ENCODE peak calls at places on chromosomes 6 and 20, in four cellular contexts. C is K562, I is GM12878, X is HepG2. N is an unnamed sample.

GRCh38 chr6:47484616-47485015 is 7.0 kb downstream of the CD2AP start:
- DNase-seq in C (no peak), I (no peak), X (no peak), N (no peak)

GRCh38 chr6:79399499-79399898 is 137.7 kb downstream of the LCA5 start:
- DNase-seq in C (no peak), I (no peak), X (peak), N (no peak)

GRCh38 chr20:13839421-13840092 is 54.7 kb downstream of the NDUFAF5 start:
- DNase-seq in C (no peak), I (no peak), X (no peak), N (no peak)

GRCh38 chr6:105795913-105796517 is 290.1 kb upstream of the PRDM1 start:
- DNase-seq in C (no peak), I (no peak), X (no peak), N (no peak)

GRCh38 chr20:36153754-36154695 is 515 bp upstream of the EPB41L1 start:
- DNase-seq in C (peak), I (no peak), X (peak), N (peak)

GRCh38 chr6:85670573-85670972 is 27.9 kb upstream of the SYNCRIP start:
- DNase-seq in C (peak), I (no peak), X (no peak), N (no peak)

GRCh38 chr6:52595000-52595795 is 18.3 kb upstream of the TRAM2 start:
- DNase-seq in C (no peak), I (peak), X (peak), N (no peak)

GRCh38 chr6:8131265-8131897 is 29.0 kb upstream of the EEF1E1 start:
- DNase-seq in C (peak), I (no peak), X (peak), N (peak)

GRCh38 chr6:139679516-139680179 is 305.2 kb upstream of the CITED2 start:
- DNase-seq in C (no peak), I (no peak), X (peak), N (no peak)

GRCh38 chr6:101666256-101666655 is 272.7 kb downstream of the GRIK2 start:
- DNase-seq in C (no peak), I (no peak), X (peak), N (no peak)

GRCh38 chr20:31936430-31936829 is 15.4 kb downstream of the PDRG1 start:
- DNase-seq in C (no peak), I (no peak), X (no peak), N (no peak)

GRCh38 chr6:87832025-87832825 is 130.2 kb upstream of the AKIRIN2 start:
- DNase-seq in C (no peak), I (peak), X (no peak), N (no peak)

GRCh38 chr20:46150982-46151381 is 32.9 kb downstream of the CD40 start:
- DNase-seq in C (no peak), I (no peak), X (no peak), N (no peak)

GRCh38 chr20:52145587-52145986 is 46.0 kb downstream of the ZFP64 start:
- DNase-seq in C (no peak), I (no peak), X (no peak), N (no peak)

GRCh38 chr6:9332241-9332640 is 896.9 kb upstream of the SLC35B3 start:
- DNase-seq in C (no peak), I (no peak), X (no peak), N (no peak)

GRCh38 chr6:40923326-40923725 is 115.7 kb downstream of the UNC5CL start:
- DNase-seq in C (peak), I (no peak), X (no peak), N (no peak)

GRCh38 chr6:14880052-14880451 is 365.8 kb upstream of the JARID2 start:
- DNase-seq in C (no peak), I (no peak), X (no peak), N (no peak)

GRCh38 chr6:37690964-37691735 is 6.5 kb downstream of the MDGA1 start:
- DNase-seq in C (no peak), I (no peak), X (no peak), N (no peak)

GRCh38 chr20:58514321-58515239 is 619 bp downstream of the APCDD1L start:
- DNase-seq in C (no peak), I (no peak), X (no peak), N (peak)

GRCh38 chr6:155404937-155405336 is 50.7 kb downstream of the NOX3 start:
- DNase-seq in C (no peak), I (no peak), X (no peak), N (no peak)

GRCh38 chr6:105593805-105594231 is 190.9 kb upstream of the PREP start:
- DNase-seq in C (no peak), I (no peak), X (no peak), N (no peak)

GRCh38 chr20:21103582-21104465 is 2.3 kb downstream of the LINC00237 start:
- DNase-seq in C (no peak), I (no peak), X (no peak), N (no peak)

GRCh38 chr6:75275067-75275466 is 9.5 kb downstream of the TMEM30A start:
- DNase-seq in C (no peak), I (no peak), X (peak), N (no peak)

GRCh38 chr6:124949706-124950105 is 12.5 kb upstream of the RNF217 start:
- DNase-seq in C (peak), I (no peak), X (no peak), N (no peak)

GRCh38 chr6:31541658-31542521 is at the start of gene DDX39B:
- DNase-seq in C (peak), I (peak), X (peak), N (peak)

GRCh38 chr6:112906737-112907136 is 559.6 kb downstream of the RFPL4B start:
- DNase-seq in C (no peak), I (no peak), X (peak), N (no peak)

GRCh38 chr20:11247059-11247630 is 573.3 kb upstream of the JAG1 start:
- DNase-seq in C (no peak), I (no peak), X (no peak), N (no peak)

GRCh38 chr6:17986656-17987575 is 519 bp downstream of the KIF13A start:
- DNase-seq in C (peak), I (no peak), X (peak), N (peak)

GRCh38 chr6:7088076-7088742 is 19.6 kb upstream of the RREB1 start:
- DNase-seq in C (no peak), I (no peak), X (no peak), N (no peak)

GRCh38 chr6:166512567-166512966 is 73.9 kb downstream of the RAMACL start:
- DNase-seq in C (peak), I (no peak), X (no peak), N (no peak)

GRCh38 chr6:134740473-134741192 is 209.3 kb downstream of the ALDH8A1 start:
- DNase-seq in C (no peak), I (no peak), X (no peak), N (no peak)

GRCh38 chr6:166307082-166307980 is 861 bp downstream of the PRR18 start:
- DNase-seq in C (no peak), I (no peak), X (no peak), N (peak)

GRCh38 chr20:49291200-49291599 is 13.3 kb upstream of the ZNFX1 start:
- DNase-seq in C (no peak), I (no peak), X (no peak), N (no peak)

GRCh38 chr6:73323323-73323722 is 30.8 kb downstream of the DPPA5 start:
- DNase-seq in C (no peak), I (no peak), X (no peak), N (no peak)

GRCh38 chr6:130050230-130050629 is 31.8 kb downstream of the L3MBTL3 start:
- DNase-seq in C (no peak), I (no peak), X (no peak), N (no peak)

GRCh38 chr6:27865952-27866369 is 46.2 kb downstream of the OR2B2 start:
- DNase-seq in C (peak), I (no peak), X (no peak), N (peak)

DNA sequence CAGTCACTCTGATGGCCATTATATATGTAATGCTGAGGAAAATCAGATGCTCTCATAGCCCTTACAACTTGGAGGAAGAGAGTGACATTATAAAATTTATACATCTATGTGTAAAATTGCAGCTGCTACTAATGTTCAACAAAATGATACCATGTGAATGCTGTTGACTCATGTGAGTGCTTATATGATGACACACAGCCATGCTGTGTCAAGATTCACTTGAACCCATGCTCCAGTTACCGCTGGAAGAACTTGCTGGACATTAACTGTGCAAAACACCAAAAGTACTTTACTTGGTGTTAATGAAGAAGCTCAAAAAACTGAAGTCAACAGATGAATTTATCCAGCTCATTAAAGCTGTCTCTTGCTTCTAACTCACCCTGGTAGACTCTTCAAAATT is 318.9 kb upstream of the PLCB4 start:
- DNase-seq in C (no peak), I (no peak), X (no peak), N (no peak)
- TF ChIP-seq CREM in C (no peak), I (no peak), X (no peak), N (no peak)

GRCh38 chr6:169379495-169380070 is 125.9 kb upstream of the THBS2 start:
- DNase-seq in C (no peak), I (no peak), X (no peak), N (no peak)

GRCh38 chr6:169378620-169379381 is 125.2 kb upstream of the THBS2 start:
- DNase-seq in C (no peak), I (no peak), X (no peak), N (no peak)

GRCh38 chr6:169372616-169373015 is 119.0 kb upstream of the THBS2 start:
- DNase-seq in C (no peak), I (no peak), X (no peak), N (no peak)

GRCh38 chr6:169380493-169380892 is 126.8 kb upstream of the THBS2 start:
- DNase-seq in C (no peak), I (no peak), X (no peak), N (no peak)

GRCh38 chr6:169376458-169376857 is 122.8 kb upstream of the THBS2 start:
- DNase-seq in C (no peak), I (no peak), X (no peak), N (no peak)
- TF ChIP-seq CREM in C (no peak), I (no peak), X (no peak), N (no peak)

DNA sequence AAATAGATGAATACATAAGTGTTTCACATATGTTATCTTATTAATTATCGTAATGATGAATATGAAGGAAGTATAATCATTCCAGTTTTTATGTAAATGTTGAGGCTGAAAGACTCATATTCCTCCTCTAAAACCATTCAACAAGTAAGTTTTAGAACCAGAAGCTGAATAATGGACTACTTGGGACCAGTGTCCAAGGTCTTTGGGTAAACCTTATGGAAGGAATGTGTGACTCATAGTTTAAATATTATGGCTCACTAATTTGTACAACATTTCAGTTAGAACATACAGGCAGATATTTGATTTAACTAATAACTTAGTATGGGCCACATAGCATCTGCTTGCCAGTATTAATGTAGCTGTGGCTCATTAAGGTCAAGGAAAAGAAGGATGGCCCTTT is 209.6 kb downstream of the TFAP2B start:
- DNase-seq in C (no peak), I (no peak), X (peak), N (no peak)
- TF ChIP-seq CREM in C (no peak), I (no peak), X (no peak), N (no peak)

GRCh38 chr6:21349834-21350233 is 243.7 kb upstream of the SOX4 start:
- DNase-seq in C (no peak), I (no peak), X (no peak), N (no peak)

GRCh38 chr6:21350917-21351316 is 242.6 kb upstream of the SOX4 start:
- DNase-seq in C (no peak), I (no peak), X (no peak), N (no peak)

GRCh38 chr6:21352131-21352530 is 241.4 kb upstream of the SOX4 start:
- DNase-seq in C (no peak), I (no peak), X (no peak), N (no peak)

DNA sequence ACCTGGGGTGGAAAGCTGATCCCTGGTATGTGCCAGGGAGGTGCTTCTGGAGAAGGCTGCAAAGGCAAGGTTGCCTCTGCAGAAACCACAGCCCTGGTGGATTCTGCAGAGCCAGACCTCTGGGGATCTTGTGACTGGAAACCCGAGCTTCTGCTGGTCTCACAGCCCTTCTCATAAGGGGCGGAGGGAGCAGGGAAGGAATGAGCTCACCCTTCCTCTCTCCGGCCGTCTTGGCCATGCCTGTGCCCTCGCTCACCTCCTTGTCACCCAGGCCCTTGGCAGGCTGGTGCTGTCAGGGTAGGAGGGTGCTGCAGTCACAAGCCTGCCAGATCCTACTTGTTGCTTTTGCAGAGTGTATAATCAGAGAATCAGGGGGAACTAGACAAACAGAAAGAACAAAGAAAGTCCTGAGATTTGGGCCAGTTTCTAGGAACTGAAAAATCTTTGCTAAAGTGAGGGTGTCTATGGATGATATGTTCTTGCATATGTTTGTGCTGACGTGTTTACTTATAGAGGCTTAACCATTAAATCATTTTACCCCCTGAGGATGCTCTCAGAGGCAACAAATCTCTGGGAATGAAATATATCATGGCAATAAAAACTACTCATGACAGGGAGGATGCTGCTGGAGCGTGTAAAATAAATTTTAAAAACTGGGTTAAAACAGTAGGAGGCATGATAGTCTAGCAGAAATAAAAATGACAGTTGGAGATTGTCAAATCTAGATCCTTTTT is 244.9 kb upstream of the SOX4 start:
- DNase-seq in C (no peak), I (no peak), X (no peak), N (peak)
- TF ChIP-seq CREM in C (no peak), I (no peak), X (no peak), N (no peak)

DNA sequence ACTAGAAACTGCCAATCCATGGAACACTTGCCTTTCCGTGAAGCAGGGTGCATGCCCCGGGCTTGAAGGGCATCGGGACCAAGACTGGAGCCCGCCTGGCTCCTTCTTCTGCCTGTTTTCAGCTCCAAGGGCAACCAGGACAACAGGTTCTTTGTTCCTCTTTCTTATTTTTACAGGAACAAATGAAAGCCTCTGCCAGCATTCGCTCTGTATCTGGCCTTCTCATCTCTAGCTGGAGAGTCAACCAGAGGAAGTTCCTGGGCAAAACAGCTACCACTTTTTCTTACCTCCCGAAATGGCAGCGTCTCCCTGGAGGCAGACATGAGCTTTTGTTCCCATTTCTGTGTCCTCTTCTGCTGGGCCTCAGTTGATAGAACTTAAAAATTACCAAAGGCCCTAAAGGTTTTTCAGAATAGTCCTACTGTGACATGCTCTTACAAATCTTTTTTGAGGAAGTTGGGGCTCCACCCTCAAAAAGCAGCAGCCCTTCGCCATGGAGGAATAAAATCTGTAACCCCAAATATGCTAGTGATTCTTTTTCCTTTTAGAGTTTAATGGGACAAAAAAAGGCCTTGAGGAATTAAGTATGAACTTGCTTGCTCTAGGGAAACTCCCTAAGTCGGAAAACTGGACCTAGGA is 74.0 kb upstream of the NAA20 start:
- DNase-seq in C (no peak), I (no peak), X (no peak), N (no peak)
- TF ChIP-seq CREM in C (no peak), I (no peak), X (no peak), N (no peak)

N was measured in WTC11.